ENCODE peak calls at places on chromosome 13, in six cellular contexts. O, X, G, Q, P and E are unnamed samples.

GRCh38 chr13:40096357-40096911 is 441.0 kb downstream of the COG6 start:
- DNase-seq in O (no peak), X (no peak), G (no peak), Q (no peak), P (no peak), E (no peak)

GRCh38 chr13:64925284-64925683 is 2304.9 kb downstream of the PCDH9 start:
- DNase-seq in O (peak), X (peak), G (no peak), Q (no peak), P (peak), E (no peak)

GRCh38 chr13:44108345-44108858 is 228.7 kb downstream of the LACC1 start:
- DNase-seq in O (no peak), X (no peak), G (peak), Q (peak), P (no peak), E (no peak)

GRCh38 chr13:63184693-63185092 is 1769.0 kb upstream of the PCDH20 start:
- DNase-seq in O (peak), X (peak), G (no peak), Q (no peak), P (peak), E (peak)

GRCh38 chr13:110250258-110250891 is 56.6 kb downstream of the COL4A1 start:
- DNase-seq in O (peak), X (peak), G (peak), Q (no peak), P (no peak), E (peak)

GRCh38 chr13:60369242-60369641 is 27.8 kb upstream of the TDRD3 start:
- DNase-seq in O (peak), X (no peak), G (no peak), Q (no peak), P (no peak), E (no peak)

GRCh38 chr13:77853701-77854100 is 64.9 kb downstream of the EDNRB start:
- DNase-seq in O (no peak), X (no peak), G (no peak), Q (no peak), P (no peak), E (no peak)

GRCh38 chr13:99700468-99700867 is 199.2 kb downstream of the TM9SF2 start:
- DNase-seq in O (no peak), X (no peak), G (no peak), Q (no peak), P (no peak), E (no peak)

GRCh38 chr13:51041126-51041525 is 69.9 kb downstream of the C13orf42 start:
- DNase-seq in O (no peak), X (no peak), G (no peak), Q (no peak), P (no peak), E (no peak)

GRCh38 chr13:113959198-113959597 is 14.7 kb downstream of the C13orf46 start:
- DNase-seq in O (no peak), X (no peak), G (no peak), Q (no peak), P (no peak), E (no peak)

GRCh38 chr13:101019126-101019525 is 344.5 kb upstream of the TMTC4 start:
- DNase-seq in O (no peak), X (no peak), G (no peak), Q (no peak), P (peak), E (no peak)

GRCh38 chr13:91504216-91504615 is 105.8 kb downstream of the GPC5 start:
- DNase-seq in O (no peak), X (no peak), G (no peak), Q (no peak), P (no peak), E (no peak)

GRCh38 chr13:50720856-50721663 is 122.4 kb downstream of the DLEU7 start:
- DNase-seq in O (no peak), X (no peak), G (no peak), Q (no peak), P (no peak), E (no peak)

GRCh38 chr13:80131204-80131603 is 209.7 kb downstream of the SPRY2 start:
- DNase-seq in O (peak), X (peak), G (peak), Q (peak), P (no peak), E (no peak)

GRCh38 chr13:21691928-21692327 is 21.1 kb downstream of the FGF9 start:
- DNase-seq in O (no peak), X (no peak), G (no peak), Q (no peak), P (no peak), E (no peak)

GRCh38 chr13:94169783-94170513 is 309.5 kb downstream of the DCT start:
- DNase-seq in O (no peak), X (no peak), G (peak), Q (no peak), P (no peak), E (no peak)

GRCh38 chr13:36148436-36148835 is 17.3 kb upstream of the DCLK1 start:
- DNase-seq in O (no peak), X (no peak), G (no peak), Q (no peak), P (no peak), E (no peak)

GRCh38 chr13:51643882-51644281 is 59.6 kb downstream of the WDFY2 start:
- DNase-seq in O (peak), X (peak), G (no peak), Q (no peak), P (peak), E (peak)

GRCh38 chr13:39073983-39074382 is 35.7 kb downstream of the NHLRC3 start:
- DNase-seq in O (no peak), X (no peak), G (no peak), Q (no peak), P (no peak), E (no peak)

GRCh38 chr13:106887686-106888085 is 319.7 kb upstream of the ARGLU1 start:
- DNase-seq in O (no peak), X (peak), G (no peak), Q (no peak), P (no peak), E (no peak)

GRCh38 chr13:76641056-76641455 is 245.1 kb downstream of the KCTD12 start:
- DNase-seq in O (no peak), X (peak), G (no peak), Q (no peak), P (no peak), E (no peak)

GRCh38 chr13:72651196-72651595 is 76.2 kb downstream of the MZT1 start:
- DNase-seq in O (no peak), X (peak), G (no peak), Q (no peak), P (no peak), E (no peak)

GRCh38 chr13:114113961-114114360 is 18.5 kb downstream of the RASA3 start:
- DNase-seq in O (no peak), X (no peak), G (no peak), Q (no peak), P (no peak), E (no peak)

GRCh38 chr13:107907065-107907464 is 308.3 kb downstream of the LIG4 start:
- DNase-seq in O (peak), X (no peak), G (no peak), Q (no peak), P (peak), E (no peak)

GRCh38 chr13:71870036-71870435 is 3.0 kb upstream of the DACH1 start:
- DNase-seq in O (no peak), X (no peak), G (no peak), Q (no peak), P (no peak), E (no peak)

GRCh38 chr13:74270018-74270417 is 135.8 kb upstream of the KLF12 start:
- DNase-seq in O (peak), X (no peak), G (no peak), Q (no peak), P (peak), E (no peak)

GRCh38 chr13:63075126-63075525 is 1659.5 kb upstream of the PCDH20 start:
- DNase-seq in O (no peak), X (no peak), G (no peak), Q (no peak), P (no peak), E (no peak)

GRCh38 chr13:48728876-48729275 is 75.1 kb downstream of the CYSLTR2 start:
- DNase-seq in O (no peak), X (no peak), G (no peak), Q (no peak), P (no peak), E (no peak)

GRCh38 chr13:48731957-48732569 is 78.3 kb downstream of the CYSLTR2 start:
- DNase-seq in O (no peak), X (no peak), G (peak), Q (peak), P (no peak), E (no peak)

GRCh38 chr13:48733739-48734329 is 80.1 kb downstream of the CYSLTR2 start:
- DNase-seq in O (no peak), X (no peak), G (no peak), Q (peak), P (no peak), E (no peak)

GRCh38 chr13:48728226-48728625 is 74.5 kb downstream of the CYSLTR2 start:
- DNase-seq in O (no peak), X (no peak), G (no peak), Q (no peak), P (no peak), E (no peak)

DNA sequence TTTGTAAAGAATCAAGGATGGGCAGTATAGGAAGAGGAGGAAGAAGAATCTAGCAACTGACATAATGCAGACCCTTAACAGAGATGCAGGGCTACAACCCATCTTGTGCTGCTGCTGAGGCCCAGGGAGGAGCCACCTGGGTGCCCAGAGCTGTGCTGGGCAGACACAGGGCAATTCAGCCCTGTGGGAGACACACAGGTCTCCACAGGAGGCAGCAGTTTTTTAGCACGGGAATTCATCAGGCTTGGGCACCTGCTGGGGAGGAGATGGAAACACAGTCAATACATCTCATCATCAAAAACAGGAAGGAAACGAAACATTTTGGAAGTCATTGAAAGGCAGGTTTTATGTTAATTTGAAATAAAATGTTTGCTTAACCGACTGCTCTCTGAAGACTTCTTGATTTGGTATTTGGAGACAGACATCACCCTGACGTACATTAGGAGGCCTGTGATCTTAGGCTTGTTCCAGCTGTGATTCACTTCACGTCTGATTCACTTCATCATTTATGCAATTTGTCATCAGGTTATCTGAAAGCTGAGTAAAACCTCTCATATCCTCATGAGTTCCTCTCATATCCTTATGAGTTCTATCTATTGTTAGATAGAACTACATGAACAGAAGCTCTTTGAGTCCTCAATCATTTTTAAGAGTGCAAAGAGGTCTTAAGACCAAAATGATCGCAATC is 77.4 kb downstream of the CYSLTR2 start:
- DNase-seq in O (peak), X (peak), G (no peak), Q (no peak), P (no peak), E (no peak)
- TF ChIP-seq CTCF in O (no peak), X (no peak), G (no peak), Q (no peak), P (no peak), E (no peak)

GRCh38 chr13:23579886-23580706 is 9.9 kb downstream of the TNFRSF19 start:
- DNase-seq in O (peak), X (peak), G (no peak), Q (no peak), P (no peak), E (no peak)
- H3K4me3 ChIP-seq in O (peak), X (peak), G (peak), Q (peak), P (peak), E (peak)

GRCh38 chr13:30159446-30159839 is 147.9 kb downstream of the KATNAL1 start:
- DNase-seq in O (peak), X (peak), G (no peak), Q (no peak), P (peak), E (peak)

GRCh38 chr13:30156270-30156669 is 151.1 kb downstream of the KATNAL1 start:
- DNase-seq in O (peak), X (no peak), G (no peak), Q (no peak), P (no peak), E (no peak)

GRCh38 chr13:30157616-30157993 is 149.7 kb downstream of the KATNAL1 start:
- DNase-seq in O (no peak), X (no peak), G (no peak), Q (no peak), P (no peak), E (no peak)

GRCh38 chr13:30156826-30157615 is 150.3 kb downstream of the KATNAL1 start:
- DNase-seq in O (no peak), X (no peak), G (no peak), Q (no peak), P (no peak), E (no peak)

GRCh38 chr13:30158774-30159445 is 148.4 kb downstream of the KATNAL1 start:
- DNase-seq in O (peak), X (peak), G (no peak), Q (no peak), P (no peak), E (peak)
- TF ChIP-seq CTCF in O (peak), X (peak), G (peak), Q (no peak), P (peak), E (peak)

DNA sequence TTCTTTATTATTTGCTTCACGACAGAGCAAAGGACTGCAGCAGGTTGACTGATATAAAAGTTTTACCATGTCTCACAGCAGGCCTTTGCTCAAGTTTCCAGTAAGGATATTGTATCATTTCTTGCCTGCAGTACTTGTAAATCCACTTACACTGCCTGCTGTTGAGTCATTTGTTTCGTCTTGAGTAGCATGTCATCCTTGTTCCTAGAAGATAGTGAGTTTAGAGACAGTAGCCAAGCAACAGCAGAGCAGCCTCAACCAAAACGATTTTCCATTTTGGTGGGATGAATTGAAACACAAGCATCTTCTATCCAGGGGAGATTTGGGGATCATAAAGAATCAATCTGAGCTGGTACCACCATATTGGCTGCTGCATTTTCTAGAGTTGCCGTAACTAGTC is 24.0 kb upstream of the ALOX5AP start:
- DNase-seq in O (peak), X (peak), G (no peak), Q (no peak), P (no peak), E (no peak)
- H3K4me3 ChIP-seq in O (no peak), X (no peak), G (no peak), Q (no peak), P (no peak), E (no peak)

DNA sequence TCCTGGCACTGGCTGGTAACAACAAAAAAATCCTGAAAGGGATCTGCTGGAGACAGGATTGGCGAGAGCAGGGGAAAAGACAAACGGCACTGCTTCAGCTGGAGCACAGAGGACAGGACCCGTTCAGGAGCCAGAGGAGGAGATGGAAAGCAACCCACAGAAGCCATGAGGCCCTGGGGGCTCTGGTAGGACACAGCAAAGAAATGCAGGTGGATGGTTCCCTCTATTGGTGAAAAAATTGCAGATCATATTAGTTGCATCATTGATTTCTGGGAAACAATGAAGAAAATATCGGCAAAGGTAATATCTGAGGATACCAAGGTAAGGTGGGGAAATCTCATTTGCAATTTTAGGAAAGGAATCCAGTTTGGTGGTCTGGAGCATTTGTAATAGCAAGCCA is 25.7 kb upstream of the TPP2 start:
- DNase-seq in O (no peak), X (no peak), G (no peak), Q (no peak), P (no peak), E (no peak)
- TF ChIP-seq CTCF in O (peak), X (peak), G (no peak), Q (no peak), P (no peak), E (no peak)